ENCODE peak calls at places on chromosomes 6 and 20, in six cellular contexts. D, X, G, B, Q and T are unnamed samples. For H3K4me1, the result is how much of the 10 kb centered on the place peaks cover.

GRCh38 chr6:170290306-170291128 is at the start of gene DLL1:
- DNase-seq in D (peak), X (peak), G (peak), B (peak), Q (peak), T (no peak)

GRCh38 chr20:24675651-24676352 is 206.4 kb downstream of the SYNDIG1 start:
- DNase-seq in D (no peak), X (no peak), G (no peak), B (no peak), Q (peak), T (no peak)

GRCh38 chr6:99119109-99120031 is 171.6 kb upstream of the FBXL4 start:
- DNase-seq in D (no peak), X (peak), G (peak), B (no peak), Q (no peak), T (no peak)

GRCh38 chr6:47598367-47598766 is 100.0 kb upstream of the ADGRF4 start:
- DNase-seq in D (no peak), X (no peak), G (no peak), B (no peak), Q (no peak), T (no peak)

GRCh38 chr20:24673678-24674570 is 204.5 kb downstream of the SYNDIG1 start:
- DNase-seq in D (no peak), X (no peak), G (no peak), B (no peak), Q (peak), T (no peak)

GRCh38 chr20:20237093-20237959 is 130.6 kb upstream of the INSM1 start:
- DNase-seq in D (peak), X (peak), G (peak), B (peak), Q (no peak), T (no peak)

GRCh38 chr6:88477411-88477810 is 311.3 kb upstream of the CNR1 start:
- DNase-seq in D (no peak), X (no peak), G (no peak), B (no peak), Q (no peak), T (no peak)

GRCh38 chr20:53917145-53918009 is 153.0 kb downstream of the BCAS1 start:
- DNase-seq in D (peak), X (peak), G (no peak), B (peak), Q (peak), T (no peak)

GRCh38 chr6:68976260-68976659 is 341.2 kb downstream of the ADGRB3 start:
- DNase-seq in D (no peak), X (no peak), G (no peak), B (no peak), Q (no peak), T (no peak)

GRCh38 chr6:166553563-166554271 is 32.8 kb downstream of the RAMACL start:
- DNase-seq in D (peak), X (no peak), G (no peak), B (no peak), Q (no peak), T (no peak)

GRCh38 chr6:108364470-108364869 is 69.6 kb downstream of the AFG1L start:
- DNase-seq in D (no peak), X (no peak), G (no peak), B (no peak), Q (no peak), T (no peak)

GRCh38 chr20:16654858-16655257 is 75.0 kb upstream of the SNRPB2 start:
- DNase-seq in D (no peak), X (no peak), G (no peak), B (no peak), Q (no peak), T (no peak)

GRCh38 chr6:119461187-119461586 is 111.6 kb upstream of the MAN1A1 start:
- DNase-seq in D (no peak), X (no peak), G (no peak), B (no peak), Q (no peak), T (no peak)
- H3K4me1 ChIP-seq in D (under half), X (under half), G (under half), B (under half), Q (under half), T (under half)

GRCh38 chr20:42981258-42981657 is 208.4 kb downstream of the PTPRT start:
- DNase-seq in D (no peak), X (no peak), G (no peak), B (no peak), Q (no peak), T (no peak)

GRCh38 chr20:42979720-42980119 is 210.0 kb downstream of the PTPRT start:
- DNase-seq in D (no peak), X (no peak), G (no peak), B (no peak), Q (no peak), T (no peak)

GRCh38 chr20:42987376-42988114 is 202.2 kb downstream of the PTPRT start:
- DNase-seq in D (no peak), X (no peak), G (no peak), B (no peak), Q (no peak), T (no peak)

GRCh38 chr20:42986143-42986773 is 203.4 kb downstream of the PTPRT start:
- DNase-seq in D (no peak), X (no peak), G (no peak), B (no peak), Q (no peak), T (no peak)

DNA sequence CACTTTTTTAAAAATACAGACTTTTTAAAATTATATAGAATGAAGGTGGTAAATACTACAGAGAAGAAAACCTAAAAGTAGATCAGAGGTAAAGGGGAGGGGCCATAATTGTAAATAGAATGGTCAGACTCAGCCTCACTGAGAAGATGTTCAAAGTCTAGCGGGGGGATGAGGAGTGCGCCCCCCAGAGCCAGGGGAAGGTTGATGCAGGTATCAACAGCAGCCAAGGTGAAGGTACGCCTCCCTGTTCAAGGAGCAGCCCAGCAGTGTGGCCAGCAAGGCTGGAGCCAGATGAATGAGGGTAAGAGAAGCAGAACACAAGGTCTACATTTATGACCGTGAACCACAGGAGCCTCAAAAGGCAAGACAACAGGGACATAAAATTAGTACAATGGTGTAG is 204.1 kb downstream of the PTPRT start:
- DNase-seq in D (no peak), X (no peak), G (no peak), B (no peak), Q (no peak), T (no peak)
- TF ChIP-seq CTCF in D (no peak), X (no peak), G (peak), B (no peak), Q (no peak), T (no peak)

DNA sequence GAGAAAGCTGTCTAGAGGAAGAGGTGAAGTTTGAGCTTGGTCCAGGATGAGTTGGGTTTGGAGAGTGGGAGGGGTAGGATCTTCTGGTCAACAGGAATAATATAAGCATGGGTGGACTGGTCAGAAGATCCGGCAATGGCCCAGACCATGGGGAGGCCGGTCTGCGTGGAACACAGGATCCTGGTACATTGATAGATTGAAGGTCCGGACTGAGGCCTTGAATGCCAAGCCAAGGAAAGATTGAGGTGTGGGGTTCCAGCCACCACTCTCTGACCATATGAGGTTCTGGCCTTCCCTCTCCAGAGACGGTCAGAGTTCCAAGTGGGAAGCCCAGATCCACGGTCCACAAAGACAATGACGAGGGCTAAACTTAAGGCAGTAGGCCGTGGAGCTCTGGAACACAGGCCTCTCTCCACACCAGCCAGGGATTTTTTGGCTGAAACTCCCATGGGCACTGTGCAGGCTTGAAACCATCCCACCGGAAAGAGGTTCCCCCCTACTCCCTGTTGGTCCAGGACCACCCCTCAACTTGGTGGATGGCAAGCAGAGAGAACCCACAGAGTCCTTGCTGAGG is 3.2 kb downstream of the MDFI start:
- DNase-seq in D (no peak), X (no peak), G (no peak), B (no peak), Q (no peak), T (no peak)
- H3K4me1 ChIP-seq in D (under half), X (under half), G (under half), B (under half), Q (under half), T (under half)

GRCh38 chr6:138107078-138107751 is at the start of gene PERP:
- DNase-seq in D (peak), X (peak), G (no peak), B (peak), Q (peak), T (no peak)

GRCh38 chr6:138106665-138107077 is 548 bp downstream of the PERP start:
- DNase-seq in D (no peak), X (no peak), G (no peak), B (no peak), Q (no peak), T (no peak)

GRCh38 chr6:138105880-138106664 is 1.1 kb downstream of the PERP start:
- DNase-seq in D (no peak), X (no peak), G (no peak), B (no peak), Q (no peak), T (no peak)

GRCh38 chr6:138109042-138109997 is 2.1 kb upstream of the PERP start:
- DNase-seq in D (peak), X (peak), G (peak), B (peak), Q (peak), T (no peak)

GRCh38 chr6:138107752-138108592 is 753 bp upstream of the PERP start:
- DNase-seq in D (no peak), X (peak), G (no peak), B (peak), Q (no peak), T (no peak)
- TF ChIP-seq CTCF in D (no peak), X (no peak), G (no peak), B (no peak), Q (no peak), T (no peak)

GRCh38 chr20:45957021-45957941 is 14.7 kb downstream of the ZNF335 start:
- DNase-seq in D (peak), X (peak), G (no peak), B (no peak), Q (peak), T (no peak)
- H3K4me1 ChIP-seq in D (under half), X (under half), G (under half), B (under half), Q (under half), T (under half)

GRCh38 chr6:117229870-117230269 is 35.5 kb upstream of the VGLL2 start:
- DNase-seq in D (no peak), X (no peak), G (no peak), B (no peak), Q (no peak), T (no peak)

GRCh38 chr6:117237561-117237960 is 27.8 kb upstream of the VGLL2 start:
- DNase-seq in D (no peak), X (no peak), G (no peak), B (no peak), Q (no peak), T (no peak)

GRCh38 chr6:117232191-117232590 is 33.2 kb upstream of the VGLL2 start:
- DNase-seq in D (no peak), X (no peak), G (no peak), B (no peak), Q (no peak), T (no peak)

GRCh38 chr6:117231466-117231865 is 33.9 kb upstream of the VGLL2 start:
- DNase-seq in D (no peak), X (no peak), G (no peak), B (no peak), Q (no peak), T (no peak)

DNA sequence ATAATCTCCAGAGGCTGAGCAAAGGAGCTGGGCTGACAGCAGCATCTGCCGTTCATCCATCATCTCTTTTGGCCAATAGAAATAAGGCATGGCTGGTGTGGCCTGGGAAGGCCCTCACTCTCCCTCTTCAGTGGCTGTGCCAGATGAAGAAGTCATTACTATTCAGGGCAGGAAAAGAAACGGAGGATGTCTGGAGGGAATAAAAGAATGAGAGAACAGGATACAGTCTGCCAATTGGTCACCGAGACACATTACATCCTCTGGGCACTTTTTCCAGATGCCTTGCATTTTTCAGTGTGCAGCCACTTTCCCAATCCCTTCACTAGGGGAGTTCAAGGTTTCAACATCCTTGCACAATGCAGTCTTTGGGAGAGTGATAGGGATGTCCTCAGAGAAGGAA is 32.2 kb upstream of the VGLL2 start:
- DNase-seq in D (no peak), X (no peak), G (no peak), B (no peak), Q (no peak), T (no peak)
- TF ChIP-seq CTCF in D (no peak), X (no peak), G (no peak), B (no peak), Q (no peak), T (no peak)

GRCh38 chr20:47558295-47558694 is 56.6 kb downstream of the NCOA3 start:
- DNase-seq in D (no peak), X (no peak), G (no peak), B (no peak), Q (no peak), T (no peak)

GRCh38 chr20:47557218-47557617 is 55.5 kb downstream of the NCOA3 start:
- DNase-seq in D (no peak), X (no peak), G (no peak), B (no peak), Q (no peak), T (no peak)

GRCh38 chr20:47558699-47559098 is 57.0 kb downstream of the NCOA3 start:
- DNase-seq in D (no peak), X (no peak), G (no peak), B (no peak), Q (no peak), T (no peak)

GRCh38 chr20:47557791-47558190 is 56.1 kb downstream of the NCOA3 start:
- DNase-seq in D (no peak), X (no peak), G (no peak), B (no peak), Q (no peak), T (no peak)

DNA sequence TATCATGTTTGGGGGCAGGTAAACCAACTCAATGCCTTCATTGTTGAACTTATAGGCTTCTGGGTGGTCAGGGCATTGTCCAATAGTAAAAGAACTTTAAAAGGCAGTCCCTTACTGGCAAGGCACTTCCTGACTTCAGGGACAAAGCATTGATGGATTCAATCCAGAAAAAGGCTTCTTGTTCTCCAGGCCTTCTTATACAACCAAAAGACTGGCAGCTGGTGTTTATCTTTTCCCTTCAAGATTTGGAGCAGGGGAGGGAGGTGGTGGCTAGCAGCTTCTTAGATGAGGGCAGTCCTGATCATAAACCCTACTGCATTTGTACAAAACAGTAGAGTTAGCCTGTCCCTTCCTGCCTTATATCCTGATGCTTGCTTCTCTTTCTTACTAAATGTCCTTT is 57.5 kb downstream of the NCOA3 start:
- DNase-seq in D (no peak), X (no peak), G (no peak), B (no peak), Q (no peak), T (no peak)
- H3K4me1 ChIP-seq in D (half or more), X (under half), G (under half), B (under half), Q (half or more), T (under half)

GRCh38 chr20:49907405-49908257 is 7.7 kb downstream of the SPATA2 start:
- DNase-seq in D (no peak), X (no peak), G (no peak), B (no peak), Q (no peak), T (no peak)

GRCh38 chr20:49910340-49910706 is 5.0 kb downstream of the SPATA2 start:
- DNase-seq in D (no peak), X (no peak), G (no peak), B (no peak), Q (no peak), T (no peak)

GRCh38 chr20:49906615-49907154 is 8.6 kb downstream of the SPATA2 start:
- DNase-seq in D (no peak), X (no peak), G (no peak), B (no peak), Q (no peak), T (no peak)

GRCh38 chr20:49908258-49908565 is 7.1 kb downstream of the SPATA2 start:
- DNase-seq in D (no peak), X (no peak), G (no peak), B (no peak), Q (no peak), T (no peak)

DNA sequence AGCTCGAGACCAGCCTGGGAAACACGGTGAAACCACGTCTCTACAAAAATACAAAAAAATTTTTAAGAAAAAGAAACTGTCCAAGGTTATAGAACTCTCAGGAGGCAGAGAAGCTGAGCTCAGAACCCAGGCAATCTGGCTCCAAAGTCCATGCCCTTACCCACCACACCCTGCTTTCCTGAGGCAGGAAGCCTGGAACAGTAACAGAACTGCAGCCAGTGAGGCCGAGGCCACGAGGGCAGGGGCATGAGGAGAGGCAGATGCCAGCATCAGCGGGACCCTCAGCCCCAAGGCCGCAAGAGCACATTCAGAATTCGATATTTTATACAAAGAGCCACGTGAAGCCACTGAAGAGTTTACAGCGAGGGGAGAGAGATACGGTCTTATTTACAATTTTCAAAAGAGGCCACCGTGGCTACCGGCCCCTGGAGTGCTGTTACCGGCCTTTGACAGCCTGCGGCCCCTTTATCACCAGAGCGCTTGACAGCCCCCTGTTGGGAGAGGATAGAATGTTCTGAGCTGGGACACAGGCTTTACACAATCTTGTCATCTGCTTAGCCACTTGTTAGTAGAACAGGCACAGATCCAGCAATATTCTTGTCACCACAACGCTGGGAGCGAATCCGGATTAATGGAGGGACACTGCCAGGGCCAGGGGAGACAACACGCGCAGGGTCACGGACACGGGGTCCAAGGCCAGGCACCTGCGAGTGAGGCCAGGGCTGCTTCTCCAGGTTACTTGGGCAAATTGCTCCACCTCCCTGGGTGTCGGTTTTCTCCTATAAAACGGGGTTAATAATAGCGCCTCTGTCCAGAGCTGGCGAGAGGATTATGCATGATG is 5.6 kb downstream of the SPATA2 start:
- DNase-seq in D (peak), X (peak), G (no peak), B (peak), Q (no peak), T (no peak)
- TF ChIP-seq CTCF in D (peak), X (peak), G (peak), B (no peak), Q (no peak), T (no peak)

GRCh38 chr6:142885182-142885867 is 59.7 kb downstream of the HIVEP2 start:
- DNase-seq in D (no peak), X (peak), G (no peak), B (no peak), Q (no peak), T (no peak)

GRCh38 chr6:142886431-142887170 is 58.4 kb downstream of the HIVEP2 start:
- DNase-seq in D (no peak), X (no peak), G (no peak), B (no peak), Q (no peak), T (no peak)

GRCh38 chr6:142888461-142888860 is 56.5 kb downstream of the HIVEP2 start:
- DNase-seq in D (no peak), X (no peak), G (no peak), B (no peak), Q (no peak), T (no peak)

GRCh38 chr6:142884214-142885035 is 60.6 kb downstream of the HIVEP2 start:
- DNase-seq in D (no peak), X (no peak), G (no peak), B (no peak), Q (no peak), T (no peak)

GRCh38 chr6:142887534-142887933 is 57.4 kb downstream of the HIVEP2 start:
- DNase-seq in D (no peak), X (no peak), G (no peak), B (no peak), Q (no peak), T (no peak)
- H3K4me1 ChIP-seq in D (half or more), X (under half), G (under half), B (under half), Q (half or more), T (under half)

GRCh38 chr6:31829633-31830492 is 2.3 kb downstream of the HSPA1B start:
- DNase-seq in D (no peak), X (peak), G (no peak), B (peak), Q (peak), T (no peak)
- TF ChIP-seq CTCF in D (peak), X (peak), G (peak), B (no peak), Q (peak), T (peak)